ENCODE peak calls at places on chromosomes 5 and 9, in nine cellular contexts. T, L, O, Q, P, V, A, M and J are unnamed samples.

GRCh38 chr5:151509231-151509630 is 61.8 kb downstream of the SLC36A1 start:
- DNase-seq in T (no peak), A (no peak), Q (no peak), O (no peak), M (no peak), P (peak), V (no peak), L (no peak), J (no peak)

GRCh38 chr5:175729829-175730277 is 72.0 kb downstream of the HRH2 start:
- DNase-seq in M (peak), L (peak), O (peak), V (peak), A (peak), P (peak), T (peak), Q (peak), J (peak)

GRCh38 chr9:96418920-96419690 is 935 bp upstream of the ZNF367 start:
- DNase-seq in P (peak), T (peak), V (no peak), A (peak), O (peak), M (peak), L (no peak), Q (peak), J (peak)

GRCh38 chr5:158483202-158483870 is 616.4 kb downstream of the EBF1 start:
- DNase-seq in L (no peak), O (no peak), Q (no peak), A (no peak), M (no peak), T (no peak), V (no peak), P (no peak), J (no peak)

GRCh38 chr5:133474851-133475590 is 137.3 kb downstream of the FSTL4 start:
- DNase-seq in M (no peak), A (no peak), O (peak), L (no peak), P (no peak), V (no peak), Q (no peak), T (no peak), J (no peak)

GRCh38 chr9:76654575-76654974 is 109.7 kb upstream of the PCA3 start:
- DNase-seq in A (peak), Q (no peak), P (peak), M (no peak), O (no peak), T (no peak), V (no peak), L (no peak), J (no peak)

GRCh38 chr9:2260401-2261306 is 245.5 kb downstream of the SMARCA2 start:
- DNase-seq in T (peak), M (no peak), O (no peak), V (no peak), L (no peak), Q (no peak), A (peak), P (peak), J (no peak)

GRCh38 chr5:156819967-156820581 is 30.0 kb upstream of the PPP1R2B start:
- DNase-seq in M (no peak), P (no peak), V (no peak), Q (no peak), O (no peak), L (no peak), A (no peak), T (no peak), J (no peak)

GRCh38 chr9:107487521-107488399 is 1.8 kb downstream of the KLF4 start:
- DNase-seq in P (no peak), Q (peak), T (peak), O (peak), M (peak), A (peak), V (peak), L (peak), J (peak)

DNA sequence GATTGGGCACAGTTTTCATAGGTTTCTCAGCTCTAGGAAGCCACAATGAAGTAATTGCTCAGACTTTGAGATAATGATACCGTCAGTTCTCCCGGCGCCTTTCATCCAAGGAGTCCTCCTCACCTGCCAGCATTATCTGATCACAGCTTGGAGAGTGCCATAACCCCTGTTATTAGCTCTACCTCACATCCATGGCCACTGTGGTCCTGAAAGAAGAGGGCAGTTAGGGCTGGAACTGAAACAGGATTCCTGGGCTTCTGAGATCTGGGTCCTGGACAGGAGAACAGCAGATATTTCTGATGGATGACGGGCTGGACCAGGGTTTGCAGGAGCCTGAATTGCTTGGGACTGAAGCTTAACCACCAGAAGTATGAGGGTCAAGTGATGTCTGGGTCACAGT is 13.5 kb downstream of the RGS3 start:
- DNase-seq in M (no peak), V (no peak), L (no peak), A (no peak), O (no peak), T (no peak), P (no peak), Q (no peak), J (peak)
- H3K4me3 ChIP-seq in M (no peak), V (no peak), L (no peak), A (no peak), O (no peak), T (no peak), P (no peak), Q (no peak), J (no peak)

GRCh38 chr5:173243808-173244305 is 8.9 kb upstream of the NKX2-5 start:
- DNase-seq in A (no peak), M (no peak), T (no peak), V (no peak), O (peak), L (no peak), P (no peak), Q (no peak), J (no peak)
- H3K27ac ChIP-seq in A (peak), M (peak), T (no peak), V (no peak), O (no peak), L (no peak), P (no peak), Q (peak), J (no peak)

DNA sequence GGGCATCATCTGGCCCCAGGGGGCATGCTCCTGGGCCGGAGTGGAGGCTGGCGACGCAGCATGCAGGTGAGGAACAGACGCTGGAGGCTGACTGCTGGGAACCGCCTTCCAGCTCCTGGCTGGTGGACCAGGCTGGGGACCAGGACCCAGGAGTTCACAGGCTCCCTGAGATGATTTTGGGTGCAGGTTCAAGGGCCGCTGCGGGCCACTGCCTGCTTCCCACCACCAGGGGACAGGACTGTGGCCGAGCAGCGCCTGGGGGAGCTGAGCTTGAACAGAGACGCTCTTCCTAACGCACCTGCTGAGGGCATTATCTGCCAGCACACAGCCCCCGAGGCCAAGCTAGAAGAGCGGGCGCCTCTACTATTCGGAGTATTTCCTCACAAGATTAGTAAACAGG is 132.1 kb upstream of the RAPGEF1 start:
- DNase-seq in A (no peak), M (no peak), P (no peak), V (peak), Q (no peak), T (no peak), L (no peak), O (no peak), J (no peak)
- TF ChIP-seq CTCF in A (peak), M (peak), P (no peak), V (no peak), Q (no peak), T (peak), L (no peak), O (no peak), J (no peak)

GRCh38 chr9:70701163-70701562 is 286.7 kb upstream of the KLF9 start:
- DNase-seq in P (no peak), T (no peak), O (no peak), M (no peak), L (no peak), A (no peak), Q (no peak), V (no peak), J (no peak)

GRCh38 chr9:70694758-70695157 is 280.3 kb upstream of the KLF9 start:
- DNase-seq in P (no peak), V (no peak), L (no peak), A (no peak), M (no peak), O (no peak), Q (no peak), T (no peak), J (no peak)

GRCh38 chr9:70696694-70697335 is 282.4 kb upstream of the KLF9 start:
- DNase-seq in V (no peak), L (no peak), A (no peak), P (no peak), O (no peak), Q (no peak), T (no peak), M (no peak), J (no peak)
- H3K4me3 ChIP-seq in V (no peak), L (no peak), A (no peak), P (no peak), O (no peak), Q (no peak), T (no peak), M (no peak), J (no peak)